ENCODE peak calls at places on chromosome 14, in six cellular contexts. One of them, this sample, is unnamed.

GRCh38 chr14:88013750-88014349 is 8.9 kb downstream of the GPR65 start:
- DNase-seq in sigmoid colon: peak; percentile 78
- DNase-seq in tibial artery: peak; percentile 73
- DNase-seq in endothelial cell of umbilical vein: peak; percentile 51
- DNase-seq in Panc1: peak; percentile 48
- DNase-seq in upper lobe of left lung: peak; percentile 82
- DNase-seq in this sample: peak; percentile 81

GRCh38 chr14:80638620-80639215 is 302.8 kb downstream of the CEP128 start:
- DNase-seq in Panc1: no peak
- DNase-seq in tibial artery: no peak
- DNase-seq in upper lobe of left lung: no peak
- DNase-seq in sigmoid colon: no peak
- DNase-seq in endothelial cell of umbilical vein: peak; percentile 81
- DNase-seq in this sample: peak; percentile 44

GRCh38 chr14:96239759-96240158 is 16.3 kb upstream of the BDKRB1 start:
- DNase-seq in Panc1: no peak
- DNase-seq in endothelial cell of umbilical vein: no peak
- DNase-seq in upper lobe of left lung: no peak
- DNase-seq in sigmoid colon: no peak
- DNase-seq in tibial artery: no peak
- DNase-seq in this sample: no peak

GRCh38 chr14:85534435-85534834 is 4.5 kb downstream of the FLRT2 start:
- DNase-seq in tibial artery: no peak
- DNase-seq in endothelial cell of umbilical vein: peak; percentile 41
- DNase-seq in upper lobe of left lung: no peak
- DNase-seq in Panc1: no peak
- DNase-seq in sigmoid colon: no peak
- DNase-seq in this sample: peak; percentile 65

GRCh38 chr14:104554088-104554607 is 25.4 kb upstream of the C14orf180 start:
- DNase-seq in tibial artery: peak; percentile 60
- DNase-seq in endothelial cell of umbilical vein: no peak
- DNase-seq in sigmoid colon: peak; percentile 54
- DNase-seq in upper lobe of left lung: no peak
- DNase-seq in Panc1: no peak
- DNase-seq in this sample: no peak

GRCh38 chr14:69543341-69544249 is 31.1 kb downstream of the CCDC177 start:
- DNase-seq in Panc1: peak; percentile 13
- DNase-seq in sigmoid colon: no peak
- DNase-seq in tibial artery: no peak
- DNase-seq in endothelial cell of umbilical vein: peak; percentile 33
- DNase-seq in upper lobe of left lung: peak; percentile 88
- DNase-seq in this sample: peak; percentile 36

GRCh38 chr14:58299665-58300202 is 1.4 kb downstream of the ARID4A start:
- DNase-seq in upper lobe of left lung: no peak
- DNase-seq in sigmoid colon: no peak
- DNase-seq in tibial artery: no peak
- DNase-seq in Panc1: no peak
- DNase-seq in endothelial cell of umbilical vein: peak; percentile 46
- DNase-seq in this sample: peak; percentile 47

GRCh38 chr14:92586001-92586947 is 72.7 kb downstream of the RIN3 start:
- DNase-seq in upper lobe of left lung: no peak
- DNase-seq in tibial artery: peak; percentile 76
- DNase-seq in endothelial cell of umbilical vein: peak; percentile 78
- DNase-seq in Panc1: no peak
- DNase-seq in sigmoid colon: peak; percentile 71
- DNase-seq in this sample: peak; percentile 86

GRCh38 chr14:22837059-22837749 is 819 bp downstream of the MMP14 start:
- DNase-seq in Panc1: no peak
- DNase-seq in endothelial cell of umbilical vein: peak; percentile 67
- DNase-seq in upper lobe of left lung: no peak
- DNase-seq in sigmoid colon: peak; percentile 86
- DNase-seq in tibial artery: peak; percentile 88
- DNase-seq in this sample: peak; percentile 77

DNA sequence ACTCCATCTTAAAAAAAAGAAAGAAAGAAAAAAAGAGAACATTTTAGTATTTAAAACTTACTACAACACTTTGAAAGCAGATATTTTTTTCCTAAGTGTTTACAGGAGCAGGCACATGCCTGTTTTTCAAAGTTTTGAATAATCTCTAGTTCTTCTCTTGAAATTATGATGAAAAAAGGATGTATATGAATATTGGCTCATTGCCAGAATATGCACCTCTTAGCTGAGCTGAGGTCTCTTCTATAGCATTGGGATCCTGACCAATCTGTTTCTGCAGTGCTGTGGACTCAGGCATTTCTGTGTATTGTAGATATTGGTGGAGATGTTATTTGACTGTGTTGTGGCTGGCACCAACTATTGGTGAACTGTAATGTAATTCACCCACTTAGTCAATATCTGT is 15.0 kb downstream of the TECPR2 start:
- DNase-seq in sigmoid colon: no peak
- DNase-seq in endothelial cell of umbilical vein: no peak
- DNase-seq in Panc1: no peak
- DNase-seq in tibial artery: no peak
- DNase-seq in upper lobe of left lung: no peak
- DNase-seq in this sample: no peak
- H3K4me1 ChIP-seq in sigmoid colon: no peaks in the 10 kb centered on the region
- H3K4me1 ChIP-seq in endothelial cell of umbilical vein: no peaks in the 10 kb centered on the region
- H3K4me1 ChIP-seq in Panc1: no peaks in the 10 kb centered on the region
- H3K4me1 ChIP-seq in tibial artery: no peaks in the 10 kb centered on the region
- H3K4me1 ChIP-seq in upper lobe of left lung: peaks cover 4% of the 10 kb centered on the region
- H3K4me1 ChIP-seq in this sample: no peaks in the 10 kb centered on the region

GRCh38 chr14:61388173-61388975 is 67.0 kb downstream of the PRKCH start:
- DNase-seq in sigmoid colon: no peak
- DNase-seq in upper lobe of left lung: no peak
- DNase-seq in endothelial cell of umbilical vein: peak; percentile 69
- DNase-seq in Panc1: no peak
- DNase-seq in tibial artery: no peak
- DNase-seq in this sample: peak; percentile 1

GRCh38 chr14:61385002-61385685 is 63.8 kb downstream of the PRKCH start:
- DNase-seq in upper lobe of left lung: peak; percentile 26
- DNase-seq in Panc1: no peak
- DNase-seq in tibial artery: no peak
- DNase-seq in endothelial cell of umbilical vein: no peak
- DNase-seq in sigmoid colon: no peak
- DNase-seq in this sample: no peak

GRCh38 chr14:61388976-61389576 is 67.7 kb downstream of the PRKCH start:
- DNase-seq in tibial artery: no peak
- DNase-seq in Panc1: no peak
- DNase-seq in upper lobe of left lung: no peak
- DNase-seq in sigmoid colon: no peak
- DNase-seq in endothelial cell of umbilical vein: peak; percentile 28
- DNase-seq in this sample: no peak

GRCh38 chr14:61387076-61387475 is 65.7 kb downstream of the PRKCH start:
- DNase-seq in endothelial cell of umbilical vein: no peak
- DNase-seq in sigmoid colon: no peak
- DNase-seq in upper lobe of left lung: no peak
- DNase-seq in tibial artery: no peak
- DNase-seq in Panc1: no peak
- DNase-seq in this sample: no peak

DNA sequence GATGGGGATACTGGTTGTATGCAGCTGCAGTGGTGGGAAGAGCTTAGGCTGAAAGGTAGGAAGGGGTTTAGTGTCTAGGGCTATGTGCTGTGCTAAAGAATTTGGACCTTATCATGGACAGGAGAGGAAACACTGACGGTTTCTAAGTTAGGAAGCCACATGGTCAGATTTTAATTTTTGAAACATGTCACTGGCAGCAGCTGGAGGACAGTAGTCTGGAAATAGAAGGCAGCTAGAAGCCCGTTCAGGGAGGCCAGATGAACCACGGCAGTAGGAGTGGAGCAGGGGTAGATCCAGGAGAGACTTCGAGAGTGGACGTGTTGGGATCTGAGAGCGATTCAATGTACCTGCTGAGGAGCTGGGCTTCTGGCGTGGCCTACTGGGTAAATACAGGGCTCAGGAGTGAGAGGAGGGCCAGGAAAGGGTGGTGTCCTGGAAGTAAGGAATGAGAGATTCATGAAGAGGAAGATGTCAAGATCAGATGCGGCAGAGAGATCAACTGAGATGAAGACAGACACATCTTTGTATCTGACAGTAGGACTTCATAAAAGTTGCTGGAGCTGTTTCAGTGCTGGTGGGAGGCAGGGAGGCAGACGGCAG is 64.9 kb downstream of the PRKCH start:
- DNase-seq in upper lobe of left lung: no peak
- DNase-seq in endothelial cell of umbilical vein: no peak
- DNase-seq in sigmoid colon: no peak
- DNase-seq in Panc1: no peak
- DNase-seq in tibial artery: no peak
- DNase-seq in this sample: no peak
- H3K4me1 ChIP-seq in upper lobe of left lung: peaks cover 76% of the 10 kb centered on the region
- H3K4me1 ChIP-seq in endothelial cell of umbilical vein: peaks cover 29% of the 10 kb centered on the region
- H3K4me1 ChIP-seq in sigmoid colon: no peaks in the 10 kb centered on the region
- H3K4me1 ChIP-seq in Panc1: no peaks in the 10 kb centered on the region
- H3K4me1 ChIP-seq in tibial artery: no peaks in the 10 kb centered on the region
- H3K4me1 ChIP-seq in this sample: peaks cover 11% of the 10 kb centered on the region

GRCh38 chr14:21719841-21720240 is 46.2 kb upstream of the OR4E1 start:
- DNase-seq in upper lobe of left lung: no peak
- DNase-seq in Panc1: no peak
- DNase-seq in tibial artery: no peak
- DNase-seq in endothelial cell of umbilical vein: no peak
- DNase-seq in sigmoid colon: no peak
- DNase-seq in this sample: no peak
- H3K4me1 ChIP-seq in upper lobe of left lung: no peaks in the 10 kb centered on the region
- H3K4me1 ChIP-seq in Panc1: no peaks in the 10 kb centered on the region
- H3K4me1 ChIP-seq in tibial artery: no peaks in the 10 kb centered on the region
- H3K4me1 ChIP-seq in endothelial cell of umbilical vein: no peaks in the 10 kb centered on the region
- H3K4me1 ChIP-seq in sigmoid colon: no peaks in the 10 kb centered on the region
- H3K4me1 ChIP-seq in this sample: no peaks in the 10 kb centered on the region

GRCh38 chr14:68372363-68372762 is 420.5 kb downstream of the ZFP36L1 start:
- DNase-seq in sigmoid colon: no peak
- DNase-seq in tibial artery: no peak
- DNase-seq in upper lobe of left lung: no peak
- DNase-seq in Panc1: no peak
- DNase-seq in endothelial cell of umbilical vein: no peak
- DNase-seq in this sample: no peak

GRCh38 chr14:68366656-68367055 is 426.2 kb downstream of the ZFP36L1 start:
- DNase-seq in tibial artery: no peak
- DNase-seq in endothelial cell of umbilical vein: no peak
- DNase-seq in sigmoid colon: no peak
- DNase-seq in Panc1: no peak
- DNase-seq in upper lobe of left lung: no peak
- DNase-seq in this sample: no peak

GRCh38 chr14:68368850-68369249 is 424.0 kb downstream of the ZFP36L1 start:
- DNase-seq in endothelial cell of umbilical vein: no peak
- DNase-seq in tibial artery: no peak
- DNase-seq in upper lobe of left lung: no peak
- DNase-seq in Panc1: no peak
- DNase-seq in sigmoid colon: no peak
- DNase-seq in this sample: no peak

GRCh38 chr14:68367444-68368014 is 425.3 kb downstream of the ZFP36L1 start:
- DNase-seq in sigmoid colon: no peak
- DNase-seq in upper lobe of left lung: no peak
- DNase-seq in Panc1: no peak
- DNase-seq in tibial artery: no peak
- DNase-seq in endothelial cell of umbilical vein: no peak
- DNase-seq in this sample: no peak

GRCh38 chr14:68369289-68369925 is 423.5 kb downstream of the ZFP36L1 start:
- DNase-seq in Panc1: no peak
- DNase-seq in endothelial cell of umbilical vein: no peak
- DNase-seq in sigmoid colon: no peak
- DNase-seq in upper lobe of left lung: no peak
- DNase-seq in tibial artery: no peak
- DNase-seq in this sample: no peak
- H3K4me1 ChIP-seq in Panc1: peaks cover 3% of the 10 kb centered on the region
- H3K4me1 ChIP-seq in endothelial cell of umbilical vein: peaks cover 15% of the 10 kb centered on the region
- H3K4me1 ChIP-seq in sigmoid colon: no peaks in the 10 kb centered on the region
- H3K4me1 ChIP-seq in upper lobe of left lung: peaks cover 38% of the 10 kb centered on the region
- H3K4me1 ChIP-seq in tibial artery: peaks cover 34% of the 10 kb centered on the region
- H3K4me1 ChIP-seq in this sample: peaks cover 4% of the 10 kb centered on the region

DNA sequence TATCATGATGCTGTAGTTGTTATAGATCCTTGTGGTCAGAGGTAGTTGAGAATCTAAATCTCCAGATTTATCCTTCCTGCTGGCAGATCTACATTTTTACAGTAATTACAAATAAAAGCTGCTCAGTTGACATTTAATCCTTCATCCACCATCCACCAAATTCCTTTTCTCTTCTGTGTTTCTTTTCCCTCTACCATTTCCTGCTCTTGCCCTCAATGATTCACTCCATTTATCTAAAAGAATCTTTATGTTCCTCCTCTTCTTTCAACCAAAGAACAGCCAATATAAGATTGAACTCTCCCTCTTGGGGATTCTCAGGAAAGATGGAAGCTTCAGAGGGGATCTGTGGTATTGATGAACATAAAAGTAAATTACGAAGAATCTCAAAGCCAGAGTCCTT is 4.4 kb downstream of the MAP4K5 start:
- DNase-seq in tibial artery: no peak
- DNase-seq in upper lobe of left lung: no peak
- DNase-seq in sigmoid colon: no peak
- DNase-seq in Panc1: no peak
- DNase-seq in endothelial cell of umbilical vein: peak; percentile 26
- DNase-seq in this sample: peak; percentile 54
- H3K4me1 ChIP-seq in tibial artery: peaks cover 45% of the 10 kb centered on the region
- H3K4me1 ChIP-seq in upper lobe of left lung: peaks cover 60% of the 10 kb centered on the region
- H3K4me1 ChIP-seq in sigmoid colon: no peaks in the 10 kb centered on the region
- H3K4me1 ChIP-seq in Panc1: peaks cover 4% of the 10 kb centered on the region
- H3K4me1 ChIP-seq in endothelial cell of umbilical vein: peaks cover 49% of the 10 kb centered on the region
- H3K4me1 ChIP-seq in this sample: peaks cover 34% of the 10 kb centered on the region

DNA sequence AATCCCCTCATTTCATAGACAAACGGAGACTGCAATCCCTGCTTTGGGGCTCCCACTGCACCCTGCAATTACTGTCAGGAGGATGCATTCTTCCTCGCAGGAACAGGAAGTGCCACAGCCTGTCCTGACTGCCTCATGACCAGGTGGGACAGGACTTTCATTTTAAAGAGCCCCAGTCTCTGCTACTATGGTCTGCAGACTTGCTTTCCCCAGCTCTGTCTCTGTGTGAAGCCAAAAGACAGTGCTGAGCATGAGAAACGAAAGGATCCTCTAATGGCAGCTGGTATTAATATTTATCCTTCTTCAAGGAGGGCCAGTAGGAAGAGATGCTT is 60.0 kb upstream of the PNMA1 start:
- DNase-seq in upper lobe of left lung: no peak
- DNase-seq in Panc1: no peak
- DNase-seq in sigmoid colon: peak; percentile 55
- DNase-seq in endothelial cell of umbilical vein: no peak
- DNase-seq in tibial artery: no peak
- DNase-seq in this sample: no peak
- H3K4me1 ChIP-seq in upper lobe of left lung: peaks cover 94% of the 10 kb centered on the region
- H3K4me1 ChIP-seq in Panc1: peaks cover 52% of the 10 kb centered on the region
- H3K4me1 ChIP-seq in sigmoid colon: peaks cover 2% of the 10 kb centered on the region
- H3K4me1 ChIP-seq in endothelial cell of umbilical vein: peaks cover 8% of the 10 kb centered on the region
- H3K4me1 ChIP-seq in tibial artery: peaks cover 88% of the 10 kb centered on the region
- H3K4me1 ChIP-seq in this sample: peaks cover 33% of the 10 kb centered on the region

DNA sequence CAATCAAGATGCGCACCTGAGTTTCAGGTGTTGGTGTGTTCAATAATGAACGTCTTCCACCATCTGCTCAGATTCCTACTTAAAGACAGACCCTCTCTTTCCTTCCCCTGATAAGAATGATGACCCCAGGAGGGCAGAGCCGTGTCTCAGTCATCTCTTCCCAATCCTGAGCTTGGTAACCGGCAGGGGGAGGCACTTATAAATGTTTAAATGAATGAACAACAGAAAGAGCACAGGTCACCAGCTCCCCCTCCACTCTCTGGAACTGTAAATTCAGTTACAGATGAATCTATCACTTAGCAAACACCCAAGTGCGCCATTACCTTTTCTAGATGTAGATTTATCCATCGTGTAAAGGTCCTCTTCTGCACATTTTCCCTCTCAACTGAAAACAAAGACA is 72.4 kb upstream of the DICER1 start:
- DNase-seq in sigmoid colon: no peak
- DNase-seq in upper lobe of left lung: no peak
- DNase-seq in tibial artery: no peak
- DNase-seq in endothelial cell of umbilical vein: no peak
- DNase-seq in Panc1: no peak
- DNase-seq in this sample: no peak
- H3K4me1 ChIP-seq in sigmoid colon: no peaks in the 10 kb centered on the region
- H3K4me1 ChIP-seq in upper lobe of left lung: peaks cover 10% of the 10 kb centered on the region
- H3K4me1 ChIP-seq in tibial artery: peaks cover 52% of the 10 kb centered on the region
- H3K4me1 ChIP-seq in endothelial cell of umbilical vein: peaks cover 8% of the 10 kb centered on the region
- H3K4me1 ChIP-seq in Panc1: peaks cover 3% of the 10 kb centered on the region
- H3K4me1 ChIP-seq in this sample: peaks cover 37% of the 10 kb centered on the region